ENCODE peak calls at places on chromosomes 6 and 20, in ten cellular contexts. T, Y, O, A, X, N, D, U, L and B are unnamed samples.

GRCh38 chr6:20620043-20620442 is 85.8 kb downstream of the CDKAL1 start:
- DNase-seq in O (peak; percentile 62), A (no peak), U (no peak), N (no peak), X (no peak), Y (no peak), D (no peak), T (no peak), L (no peak), B (no peak)

GRCh38 chr6:150596439-150596838 is 3.2 kb upstream of the PLEKHG1 start:
- DNase-seq in T (no peak), U (no peak), D (no peak), O (no peak), L (no peak), X (no peak), N (no peak), A (no peak), Y (no peak), B (no peak)

GRCh38 chr20:62641749-62642665 is at the start of gene SLCO4A1:
- DNase-seq in U (no peak), O (peak; percentile 78), A (no peak), Y (peak; percentile 95), N (peak; percentile 84), X (peak; percentile 54), D (peak; percentile 80), L (no peak), T (peak; percentile 81), B (peak; percentile 68)

GRCh38 chr6:33070909-33071308 is 2.5 kb downstream of the HLA-DPA1 start:
- DNase-seq in O (no peak), U (no peak), A (no peak), X (no peak), Y (no peak), T (no peak), L (no peak), N (no peak), D (no peak), B (no peak)

GRCh38 chr6:48213076-48213788 is 102.2 kb upstream of the PTCHD4 start:
- DNase-seq in L (no peak), N (no peak), O (no peak), T (no peak), Y (no peak), D (no peak), A (no peak), U (no peak), X (no peak), B (no peak)

GRCh38 chr6:98560418-98560817 is 274.0 kb upstream of the POU3F2 start:
- DNase-seq in N (no peak), T (no peak), X (no peak), L (no peak), U (no peak), D (no peak), A (no peak), O (no peak), Y (no peak), B (no peak)

GRCh38 chr20:4490595-4491280 is 231.0 kb upstream of the PRND start:
- DNase-seq in U (no peak), A (no peak), Y (no peak), T (no peak), N (no peak), X (peak; percentile 19), D (no peak), O (peak; percentile 73), L (no peak), B (no peak)

GRCh38 chr6:168180548-168181011 is 101.6 kb upstream of the FRMD1 start:
- DNase-seq in Y (peak; percentile 24), O (no peak), U (no peak), L (no peak), T (no peak), N (no peak), A (no peak), D (no peak), X (no peak), B (no peak)

GRCh38 chr6:112149236-112149635 is 61.8 kb downstream of the FAM229B start:
- DNase-seq in A (no peak), Y (no peak), N (no peak), O (no peak), U (no peak), X (no peak), L (no peak), D (no peak), T (no peak), B (no peak)

GRCh38 chr6:119142051-119142450 is 63.6 kb upstream of the FAM184A start:
- DNase-seq in Y (no peak), N (no peak), L (no peak), X (peak; percentile 72), U (no peak), A (no peak), T (no peak), D (no peak), O (no peak), B (no peak)

GRCh38 chr6:109455502-109456282 is at the start of gene MICAL1:
- DNase-seq in X (peak; percentile 57), A (peak; percentile 59), T (peak; percentile 40), D (peak; percentile 85), Y (peak; percentile 77), L (no peak), U (peak; percentile 38), O (peak; percentile 67), N (peak; percentile 72), B (peak; percentile 51)

GRCh38 chr20:60062431-60063336 is 104.5 kb downstream of the CDH26 start:
- DNase-seq in U (peak; percentile 78), T (no peak), N (no peak), O (peak; percentile 93), Y (no peak), D (no peak), X (peak; percentile 54), A (peak; percentile 50), L (peak; percentile 45), B (no peak)

GRCh38 chr6:55069132-55069781 is 105.1 kb upstream of the HCRTR2 start:
- DNase-seq in A (peak; percentile 14), Y (peak; percentile 52), N (peak; percentile 23), L (peak; percentile 18), X (peak; percentile 55), U (peak; percentile 18), D (no peak), T (peak; percentile 4), O (peak; percentile 59), B (peak; percentile 46)

GRCh38 chr6:9412951-9413559 is 977.7 kb upstream of the SLC35B3 start:
- DNase-seq in X (no peak), N (peak; percentile 43), A (no peak), L (no peak), D (no peak), U (no peak), T (no peak), O (peak; percentile 39), Y (peak; percentile 34), B (peak; percentile 39)

GRCh38 chr6:44304282-44305199 is 8.6 kb downstream of the AARS2 start:
- DNase-seq in D (peak; percentile 49), X (peak; percentile 29), U (peak; percentile 31), N (no peak), Y (peak; percentile 62), O (peak; percentile 41), A (no peak), T (peak; percentile 35), L (no peak), B (peak; percentile 40)

GRCh38 chr6:44049163-44049988 is 77.9 kb downstream of the MRPL14 start:
- DNase-seq in D (no peak), A (no peak), U (no peak), X (peak; percentile 89), L (no peak), N (no peak), T (no peak), Y (no peak), O (peak; percentile 53), B (no peak)

GRCh38 chr20:32678948-32679347 is 5.2 kb upstream of the C20orf203 start:
- DNase-seq in D (no peak), N (no peak), U (no peak), T (no peak), X (no peak), Y (no peak), O (no peak), A (peak; percentile 80), L (no peak), B (no peak)

GRCh38 chr20:25676164-25676809 is 20.4 kb downstream of the ZNF337 start:
- DNase-seq in X (peak; percentile 76), N (no peak), O (peak; percentile 59), U (peak; percentile 46), A (no peak), T (no peak), D (no peak), L (peak; percentile 53), Y (no peak), B (no peak)

GRCh38 chr20:60986757-60987156 is 265.3 kb upstream of the CDH4 start:
- DNase-seq in U (no peak), Y (no peak), O (no peak), L (no peak), N (no peak), T (no peak), X (no peak), D (no peak), A (no peak), B (no peak)

GRCh38 chr6:20826378-20826777 is 292.1 kb downstream of the CDKAL1 start:
- DNase-seq in L (peak; percentile 51), X (peak; percentile 76), Y (no peak), O (peak; percentile 50), T (no peak), D (no peak), U (peak; percentile 79), N (no peak), A (no peak), B (no peak)

GRCh38 chr6:112988748-112989147 is 641.6 kb downstream of the RFPL4B start:
- DNase-seq in N (no peak), D (no peak), X (no peak), U (no peak), T (no peak), Y (no peak), O (no peak), L (no peak), A (no peak), B (no peak)

GRCh38 chr6:168116975-168117899 is 38.2 kb upstream of the FRMD1 start:
- DNase-seq in T (no peak), N (no peak), L (no peak), Y (no peak), O (no peak), A (no peak), U (no peak), D (no peak), X (no peak), B (no peak)

GRCh38 chr20:50146732-50147662 is 6.5 kb downstream of the PEDS1 start:
- DNase-seq in X (no peak), U (no peak), L (no peak), A (no peak), T (no peak), Y (peak; percentile 77), N (no peak), O (no peak), D (peak; percentile 88), B (no peak)

GRCh38 chr20:60977896-60978295 is 274.2 kb upstream of the CDH4 start:
- DNase-seq in L (no peak), U (no peak), A (no peak), Y (no peak), O (no peak), D (no peak), N (peak; percentile 63), T (no peak), X (no peak), B (no peak)

GRCh38 chr6:90039911-90040310 is 145.6 kb downstream of the GJA10 start:
- DNase-seq in Y (no peak), D (no peak), A (no peak), U (no peak), T (no peak), N (no peak), L (no peak), X (peak; percentile 54), O (peak; percentile 65), B (no peak)